ENCODE peak calls at places on chromosomes 6 and 20, in nine cellular contexts. R is gastrocnemius medialis, O is lower lobe of right lung, C is heart right ventricle, H is lung, Q is K562, T is pancreas, G is RWPE2, U is PC-3. Z is an unnamed sample.

GRCh38 chr20:36957875-36958667 is 6.6 kb upstream of the SAMHD1 start:
- ATAC-seq in R (no peak), O (peak), C (peak), H (no peak), Q (peak), T (no peak), G (no peak), U (no peak), Z (peak)

GRCh38 chr6:99612551-99613397 is 6.1 kb downstream of the PRDM13 start:
- ATAC-seq in R (no peak), O (peak), C (no peak), H (no peak), Q (no peak), T (no peak), G (no peak), U (no peak), Z (no peak)

GRCh38 chr6:135351635-135352034 is 145.9 kb downstream of the AHI1 start:
- ATAC-seq in R (no peak), O (no peak), C (no peak), H (no peak), Q (no peak), T (no peak), G (no peak), U (no peak), Z (no peak)

GRCh38 chr6:73774311-73774766 is 78.3 kb downstream of the CD109 start:
- ATAC-seq in R (peak), O (no peak), C (peak), H (no peak), Q (no peak), T (no peak), G (peak), U (peak), Z (peak)

GRCh38 chr6:99613705-99614429 is 7.2 kb downstream of the PRDM13 start:
- ATAC-seq in R (no peak), O (peak), C (peak), H (peak), Q (no peak), T (peak), G (peak), U (no peak), Z (peak)

GRCh38 chr6:24831771-24832718 is 33.3 kb upstream of the ARMH2 start:
- ATAC-seq in R (peak), O (no peak), C (no peak), H (no peak), Q (no peak), T (no peak), G (no peak), U (no peak), Z (peak)

GRCh38 chr6:123306334-123306733 is 310.3 kb downstream of the CLVS2 start:
- ATAC-seq in R (no peak), O (no peak), C (peak), H (no peak), Q (peak), T (no peak), G (no peak), U (no peak), Z (no peak)

GRCh38 chr20:33773412-33774089 is 37.6 kb upstream of the CHMP4B start:
- ATAC-seq in R (no peak), O (no peak), C (peak), H (no peak), Q (no peak), T (no peak), G (no peak), U (no peak), Z (no peak)

GRCh38 chr20:48626226-48626937 is 201.4 kb downstream of the PREX1 start:
- ATAC-seq in R (no peak), O (no peak), C (no peak), H (no peak), Q (no peak), T (no peak), G (no peak), U (no peak), Z (no peak)

GRCh38 chr6:128667339-128667858 is 147.0 kb upstream of the PTPRK start:
- ATAC-seq in R (no peak), O (no peak), C (no peak), H (no peak), Q (no peak), T (no peak), G (no peak), U (no peak), Z (no peak)

GRCh38 chr6:157325069-157325805 is 1.9 kb upstream of the TMEM242 start:
- ATAC-seq in R (no peak), O (no peak), C (no peak), H (no peak), Q (no peak), T (no peak), G (no peak), U (no peak), Z (no peak)

GRCh38 chr6:20367716-20368485 is 33.8 kb upstream of the E2F3 start:
- ATAC-seq in R (no peak), O (no peak), C (no peak), H (no peak), Q (peak), T (no peak), G (no peak), U (no peak), Z (no peak)

GRCh38 chr6:70957284-70957617 is 391 bp upstream of the B3GAT2 start:
- ATAC-seq in R (no peak), O (no peak), C (no peak), H (no peak), Q (no peak), T (no peak), G (no peak), U (no peak), Z (no peak)

GRCh38 chr6:22596011-22596410 is 26.6 kb downstream of the HDGFL1 start:
- ATAC-seq in R (no peak), O (no peak), C (no peak), H (no peak), Q (no peak), T (no peak), G (peak), U (peak), Z (no peak)

GRCh38 chr6:105740946-105741605 is 338.2 kb upstream of the PREP start:
- ATAC-seq in R (no peak), O (no peak), C (no peak), H (no peak), Q (peak), T (no peak), G (no peak), U (no peak), Z (no peak)

GRCh38 chr6:94323853-94324252 is 904.5 kb upstream of the EPHA7 start:
- ATAC-seq in R (no peak), O (no peak), C (no peak), H (no peak), Q (no peak), T (no peak), G (peak), U (peak), Z (no peak)

GRCh38 chr6:42404494-42404893 is 47.2 kb downstream of the TRERF1 start:
- ATAC-seq in R (no peak), O (peak), C (peak), H (no peak), Q (peak), T (no peak), G (peak), U (peak), Z (peak)

GRCh38 chr6:42406296-42407280 is 45.1 kb downstream of the TRERF1 start:
- ATAC-seq in R (no peak), O (no peak), C (peak), H (no peak), Q (no peak), T (no peak), G (no peak), U (no peak), Z (no peak)

GRCh38 chr6:42405025-42405424 is 46.7 kb downstream of the TRERF1 start:
- ATAC-seq in R (no peak), O (no peak), C (peak), H (no peak), Q (no peak), T (no peak), G (no peak), U (peak), Z (peak)

GRCh38 chr6:42409582-42409981 is 42.1 kb downstream of the TRERF1 start:
- ATAC-seq in R (no peak), O (no peak), C (no peak), H (no peak), Q (no peak), T (no peak), G (no peak), U (no peak), Z (no peak)

GRCh38 chr6:42407379-42407778 is 44.3 kb downstream of the TRERF1 start:
- ATAC-seq in R (peak), O (no peak), C (peak), H (no peak), Q (peak), T (no peak), G (no peak), U (peak), Z (peak)
- H3K4me3 ChIP-seq in R (no peak), O (no peak), C (no peak), H (no peak), Q (no peak), T (no peak), G (no peak), U (peak), Z (no peak)

GRCh38 chr6:2831392-2831791 is 10.3 kb downstream of the SERPINB1 start:
- ATAC-seq in R (no peak), O (no peak), C (peak), H (no peak), Q (peak), T (no peak), G (no peak), U (no peak), Z (no peak)
- H3K27ac ChIP-seq in R (no peak), O (no peak), C (no peak), H (no peak), Q (no peak), T (no peak), G (no peak), U (peak), Z (no peak)

DNA sequence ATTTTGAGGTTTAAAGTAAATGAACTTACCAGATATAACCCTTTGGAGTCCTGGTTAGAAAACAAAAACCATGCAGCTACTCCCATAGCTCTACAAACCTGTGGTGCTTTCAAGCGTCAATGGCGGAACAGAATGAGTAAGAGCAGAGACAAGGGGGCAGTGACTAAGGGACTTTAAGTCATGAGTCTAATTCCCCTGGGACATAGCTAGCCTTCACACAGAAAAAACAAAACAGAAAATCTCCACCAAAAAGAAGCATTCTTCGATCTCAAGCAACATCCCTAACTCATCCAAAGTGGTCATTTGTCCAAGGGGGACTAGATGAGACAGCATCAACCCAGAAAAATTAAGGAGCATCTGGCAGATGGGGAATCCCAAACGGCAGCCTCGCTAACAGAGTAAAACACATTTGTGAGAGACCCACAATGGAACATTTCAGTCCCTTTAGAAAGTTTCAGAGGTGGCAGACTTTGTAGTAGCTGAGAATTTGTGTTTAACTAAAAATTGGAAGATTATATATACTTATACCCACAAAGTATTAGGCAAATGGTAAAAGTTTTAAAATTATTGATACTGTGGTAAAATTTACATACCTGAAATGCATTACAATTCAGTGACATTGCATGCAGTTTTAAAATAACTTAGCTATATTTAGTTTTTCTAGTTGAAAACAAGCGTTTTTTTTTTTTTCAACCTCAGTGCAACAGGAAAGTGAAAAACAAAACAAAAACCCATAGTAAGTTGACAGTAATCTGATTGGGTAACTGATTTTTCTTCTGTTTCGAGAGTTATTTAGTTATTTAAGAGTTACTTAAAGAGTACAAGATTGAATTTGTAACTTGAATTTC is 67.5 kb downstream of the KCNQ5 start:
- ATAC-seq in R (no peak), O (no peak), C (no peak), H (no peak), Q (no peak), T (no peak), G (no peak), U (no peak), Z (no peak)
- H3K4me3 ChIP-seq in R (no peak), O (no peak), C (no peak), H (no peak), Q (no peak), T (no peak), G (no peak), U (no peak), Z (no peak)

GRCh38 chr6:44263357-44264100 is 1.8 kb downstream of the NFKBIE start:
- ATAC-seq in R (no peak), O (peak), C (peak), H (no peak), Q (no peak), T (no peak), G (peak), U (peak), Z (no peak)
- H3K27ac ChIP-seq in R (no peak), O (peak), C (no peak), H (no peak), Q (no peak), T (peak), G (no peak), U (no peak), Z (no peak)